ENCODE peak calls at places on chromosomes 3 and 15, in eight cellular contexts. V, J, A, M, Q, R, W and L are unnamed samples.

GRCh38 chr15:89332446-89332845 is 2.2 kb downstream of the POLG start:
- DNase-seq in M (no peak), W (peak), Q (no peak), J (no peak), V (no peak), R (no peak), A (peak), L (peak)

GRCh38 chr3:5051772-5052171 is 70.3 kb upstream of the ARL8B start:
- DNase-seq in R (no peak), J (no peak), Q (no peak), W (peak), M (no peak), V (no peak), A (no peak), L (peak)

GRCh38 chr3:46293991-46294833 is 52.0 kb downstream of the CCR3 start:
- DNase-seq in M (no peak), A (no peak), Q (no peak), W (no peak), R (no peak), J (no peak), V (no peak), L (peak)

GRCh38 chr15:52010633-52011595 is 8.1 kb upstream of the MAPK6 start:
- DNase-seq in Q (no peak), A (no peak), M (no peak), V (no peak), W (peak), R (no peak), J (no peak), L (peak)

GRCh38 chr3:66555214-66555844 is 54.5 kb upstream of the LRIG1 start:
- DNase-seq in Q (no peak), R (no peak), J (no peak), V (no peak), W (no peak), A (no peak), M (no peak), L (no peak)

GRCh38 chr3:123841476-123842238 is 42.5 kb downstream of the MYLK start:
- DNase-seq in J (no peak), W (no peak), M (no peak), R (no peak), A (no peak), V (no peak), Q (no peak), L (no peak)

GRCh38 chr3:41600616-41601015 is 361.3 kb downstream of the ULK4 start:
- DNase-seq in W (no peak), A (no peak), V (no peak), J (no peak), R (no peak), Q (no peak), M (no peak), L (no peak)

GRCh38 chr3:172156309-172156998 is 117.1 kb downstream of the FNDC3B start:
- DNase-seq in V (no peak), A (no peak), R (no peak), W (no peak), M (no peak), J (no peak), Q (no peak), L (no peak)

GRCh38 chr3:33167716-33168339 is 50.8 kb downstream of the SUSD5 start:
- DNase-seq in J (no peak), R (no peak), Q (no peak), W (no peak), A (no peak), M (no peak), V (no peak), L (no peak)

GRCh38 chr3:13480340-13481318 is 523 bp downstream of the HDAC11 start:
- DNase-seq in W (no peak), M (no peak), J (no peak), Q (no peak), V (no peak), A (no peak), R (no peak), L (peak)

GRCh38 chr3:16252243-16252978 is 12.3 kb downstream of the DPH3 start:
- DNase-seq in J (no peak), W (no peak), R (no peak), A (no peak), V (no peak), Q (no peak), M (no peak), L (no peak)

GRCh38 chr3:50608278-50608677 is 3.3 kb downstream of the CISH start:
- DNase-seq in M (no peak), W (no peak), Q (no peak), J (no peak), A (no peak), V (no peak), R (no peak), L (no peak)

GRCh38 chr3:158488670-158489069 is 82.3 kb upstream of the MLF1 start:
- DNase-seq in V (no peak), Q (no peak), W (no peak), R (no peak), M (no peak), J (no peak), A (no peak), L (no peak)

GRCh38 chr15:37880009-37880834 is 54.2 kb upstream of the TMCO5A start:
- DNase-seq in V (no peak), R (no peak), J (no peak), A (peak), Q (no peak), M (peak), W (peak), L (peak)

GRCh38 chr15:39598958-39599845 is 18.3 kb downstream of the THBS1 start:
- DNase-seq in R (no peak), A (no peak), Q (no peak), J (no peak), V (no peak), W (no peak), M (no peak), L (no peak)

GRCh38 chr3:171679011-171679492 is 131.2 kb downstream of the PLD1 start:
- DNase-seq in A (no peak), M (no peak), J (no peak), Q (no peak), V (no peak), W (no peak), R (no peak), L (no peak)

GRCh38 chr3:197505796-197506553 is 49.8 kb downstream of the BDH1 start:
- DNase-seq in W (no peak), V (no peak), A (peak), M (no peak), J (no peak), R (no peak), Q (no peak), L (no peak)

GRCh38 chr3:183845090-183845489 is 19.7 kb upstream of the MAP6D1 start:
- DNase-seq in J (no peak), R (no peak), Q (no peak), A (no peak), W (no peak), V (no peak), M (no peak), L (no peak)

GRCh38 chr15:51234181-51234927 is 104.0 kb downstream of the CYP19A1 start:
- DNase-seq in Q (no peak), R (no peak), A (no peak), J (peak), W (no peak), V (no peak), M (no peak), L (no peak)

GRCh38 chr3:33440328-33440577 is at the start of gene UBP1:
- DNase-seq in A (no peak), Q (no peak), R (peak), J (no peak), V (no peak), M (no peak), W (no peak), L (no peak)

GRCh38 chr3:77462951-77463350 is 423.1 kb downstream of the ROBO2 start:
- DNase-seq in A (no peak), J (no peak), W (no peak), V (no peak), R (no peak), M (no peak), Q (no peak), L (no peak)

GRCh38 chr3:45944830-45945620 is 1.8 kb downstream of the CXCR6 start:
- DNase-seq in Q (no peak), M (no peak), V (no peak), A (no peak), J (no peak), W (no peak), R (no peak), L (no peak)

GRCh38 chr3:61765109-61765876 is 203.9 kb downstream of the PTPRG start:
- DNase-seq in A (no peak), V (no peak), W (no peak), J (no peak), Q (no peak), R (no peak), M (no peak), L (no peak)

GRCh38 chr3:194928183-194928736 is 242.6 kb downstream of the FAM43A start:
- DNase-seq in R (no peak), J (no peak), V (no peak), M (no peak), Q (no peak), A (no peak), W (no peak), L (no peak)

GRCh38 chr3:105448338-105448982 is 81.8 kb downstream of the ALCAM start:
- DNase-seq in V (no peak), W (no peak), R (no peak), Q (no peak), J (no peak), A (peak), M (peak), L (no peak)

GRCh38 chr3:52982839-52983238 is 63.0 kb downstream of the SFMBT1 start:
- DNase-seq in W (no peak), R (no peak), A (no peak), J (no peak), Q (no peak), V (no peak), M (no peak), L (peak)

GRCh38 chr3:169171739-169172138 is 491.8 kb downstream of the MECOM start:
- DNase-seq in M (no peak), V (no peak), Q (no peak), R (no peak), J (no peak), W (no peak), A (no peak), L (no peak)

GRCh38 chr15:63274427-63274826 is 3.0 kb upstream of the APH1B start:
- DNase-seq in W (no peak), A (no peak), R (no peak), J (no peak), V (no peak), Q (no peak), M (no peak), L (peak)

GRCh38 chr3:50336452-50337174 is 4.0 kb downstream of the RASSF1 start:
- DNase-seq in A (no peak), Q (no peak), V (no peak), M (no peak), R (no peak), W (no peak), J (no peak), L (peak)

GRCh38 chr15:100999369-100999768 is 80.2 kb downstream of the LRRK1 start:
- DNase-seq in V (no peak), Q (no peak), M (no peak), J (peak), A (no peak), R (no peak), W (no peak), L (no peak)

GRCh38 chr3:77464106-77464688 is 424.3 kb downstream of the ROBO2 start:
- DNase-seq in J (no peak), V (no peak), Q (no peak), A (no peak), R (no peak), W (no peak), M (no peak), L (no peak)

GRCh38 chr3:30878862-30879261 is 15.6 kb downstream of the GADL1 start:
- DNase-seq in W (no peak), A (no peak), V (no peak), J (no peak), Q (no peak), M (no peak), R (no peak), L (no peak)

GRCh38 chr15:68449389-68449788 is 17.4 kb upstream of the ITGA11 start:
- DNase-seq in Q (no peak), A (no peak), M (no peak), R (no peak), W (no peak), V (no peak), J (peak), L (no peak)

GRCh38 chr3:179653777-179654117 is 907 bp downstream of the USP13 start:
- DNase-seq in R (peak), V (no peak), Q (no peak), M (no peak), J (no peak), A (no peak), W (no peak), L (peak)

GRCh38 chr3:133401374-133402135 is 1.7 kb downstream of the BFSP2 start:
- DNase-seq in R (no peak), M (no peak), W (no peak), A (no peak), J (no peak), Q (no peak), V (no peak), L (no peak)

GRCh38 chr3:58366699-58367098 is 34.0 kb downstream of the PXK start:
- DNase-seq in R (no peak), W (no peak), Q (no peak), M (no peak), J (no peak), V (no peak), A (no peak), L (no peak)

DNA sequence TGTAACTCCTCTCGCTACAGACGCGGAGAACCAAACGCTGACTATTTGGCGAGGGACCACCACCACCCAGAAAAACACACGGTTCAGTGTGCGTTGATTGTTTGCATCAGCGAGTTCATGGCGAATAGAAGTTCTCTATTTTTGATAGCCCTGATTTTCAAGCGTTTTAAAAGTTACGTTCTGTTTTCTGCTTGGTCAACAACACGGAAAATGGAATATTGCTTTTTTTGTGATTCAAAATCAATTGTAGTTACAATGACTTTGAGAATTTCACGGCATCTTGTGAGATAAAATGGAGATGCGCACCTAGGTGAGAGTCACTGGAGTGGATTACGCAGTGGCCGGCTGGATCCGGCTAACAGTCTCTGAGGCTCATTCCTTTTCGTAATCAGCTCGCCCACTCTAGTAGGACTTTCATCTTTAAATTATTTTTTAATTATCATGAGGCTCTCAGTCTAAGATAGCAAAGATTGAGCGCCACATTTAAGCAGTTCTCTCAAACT is 54.8 kb downstream of the CCDC54 start:
- DNase-seq in A (no peak), R (no peak), J (no peak), Q (no peak), M (no peak), V (no peak), W (peak), L (peak)
- TF ChIP-seq CTCF in A (no peak), R (no peak), J (no peak), Q (no peak), M (no peak), V (no peak), W (no peak), L (no peak)

DNA sequence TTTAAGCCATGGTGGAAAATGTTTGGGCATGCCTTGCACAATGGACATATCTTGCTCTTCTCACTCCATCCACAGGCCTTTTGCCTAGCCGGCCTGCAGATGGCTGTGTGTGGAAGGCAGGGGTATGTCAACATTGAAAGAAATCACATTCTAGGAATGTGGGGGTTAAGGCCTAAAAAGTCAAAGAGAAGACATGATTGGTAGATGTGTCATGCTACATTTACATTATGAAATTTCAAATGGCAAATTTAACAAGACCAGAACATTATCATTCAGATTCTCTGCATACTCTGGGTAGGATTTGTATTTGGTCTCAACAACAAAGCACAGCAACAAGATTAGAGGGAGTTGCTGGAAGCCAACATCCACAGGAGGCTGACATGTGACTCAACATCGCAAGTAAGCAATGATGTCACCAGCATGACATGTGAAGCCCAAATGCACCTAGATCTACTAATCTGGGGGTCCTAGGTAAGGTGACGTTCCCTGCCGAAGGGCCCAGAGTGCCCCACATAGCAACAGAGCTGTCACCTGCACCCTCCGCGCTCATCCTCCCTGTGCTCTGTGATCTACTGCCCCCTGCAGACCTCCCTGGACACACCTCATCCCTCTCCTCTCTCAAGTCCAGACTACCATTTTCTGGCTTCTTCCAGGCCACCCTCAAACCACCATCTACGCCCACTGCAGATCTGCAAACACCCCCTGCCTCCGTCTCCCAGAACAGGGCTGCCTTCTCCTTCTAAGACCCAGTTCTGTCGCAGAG is 39.4 kb downstream of the CLDN18 start:
- DNase-seq in W (no peak), Q (no peak), R (no peak), J (no peak), V (no peak), M (no peak), A (no peak), L (no peak)
- TF ChIP-seq CTCF in W (no peak), Q (no peak), R (no peak), J (no peak), V (no peak), M (no peak), A (no peak), L (no peak)

DNA sequence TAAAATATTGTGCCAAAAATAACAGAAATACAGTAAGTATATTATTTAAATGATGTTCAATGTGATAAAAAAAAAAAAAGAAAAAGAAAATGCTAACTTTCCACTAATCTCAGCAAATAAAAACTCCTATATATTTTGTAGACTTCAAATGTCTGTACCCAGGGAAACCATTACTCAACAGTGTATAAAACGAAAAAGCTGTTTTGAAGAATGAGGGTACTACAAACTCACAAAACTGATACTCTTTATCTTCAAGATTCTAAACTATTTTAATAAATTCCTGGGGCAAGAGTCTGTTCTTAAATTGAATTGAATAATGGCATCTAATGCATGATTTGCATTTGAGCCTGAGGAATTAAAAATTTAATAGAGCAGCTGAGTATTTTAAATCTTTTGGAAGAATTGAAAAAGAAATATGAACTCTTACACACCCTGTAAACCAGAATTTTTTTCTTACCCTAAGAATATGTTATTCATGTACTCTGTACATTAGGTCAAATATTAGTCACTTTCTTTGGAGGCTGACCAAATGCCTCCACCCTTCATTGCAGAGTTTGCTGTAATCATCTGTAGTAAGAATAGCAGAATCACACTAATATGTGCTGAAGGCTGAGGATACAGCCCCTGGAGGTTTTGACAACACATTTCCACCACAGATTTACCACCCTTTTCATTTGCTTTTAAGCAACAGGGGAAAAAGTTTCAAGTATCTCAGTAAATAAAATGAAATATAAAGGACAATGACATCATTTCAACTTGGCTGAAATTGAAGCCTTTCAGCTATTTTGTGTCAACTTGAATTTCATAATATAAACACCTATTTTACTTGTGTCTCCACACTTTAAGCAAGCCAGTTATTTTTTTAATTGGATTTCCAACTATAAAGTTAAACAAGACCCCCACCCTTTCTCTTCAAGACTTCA is 79.7 kb downstream of the FBN1 start:
- DNase-seq in M (no peak), J (no peak), R (no peak), V (no peak), W (no peak), Q (peak), A (no peak), L (no peak)
- TF ChIP-seq CTCF in M (no peak), J (no peak), R (no peak), V (no peak), W (no peak), Q (no peak), A (no peak), L (no peak)

DNA sequence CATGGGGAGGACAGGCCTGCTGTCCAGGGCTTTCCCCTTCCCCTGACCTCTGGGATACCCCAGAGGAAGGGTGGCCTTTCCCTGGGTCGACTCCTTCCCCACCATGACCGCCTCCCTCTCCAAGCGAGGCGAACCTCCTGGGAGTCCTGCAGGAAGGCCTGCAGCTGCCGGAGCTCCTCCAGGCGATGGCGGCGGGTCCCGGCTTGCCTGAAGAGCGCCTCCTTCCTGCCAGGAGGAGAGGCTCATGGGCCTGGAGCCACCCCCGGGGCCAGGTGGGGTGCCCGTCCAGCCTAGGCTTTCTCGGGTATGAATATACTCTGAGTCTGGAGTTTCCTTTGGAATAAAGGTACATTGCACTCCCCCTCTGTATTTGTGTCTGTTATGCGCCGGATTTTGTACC is 20.1 kb downstream of the PLA2G4B start:
- DNase-seq in A (no peak), J (no peak), Q (no peak), R (no peak), V (no peak), M (no peak), W (no peak), L (no peak)
- TF ChIP-seq CTCF in A (no peak), J (no peak), Q (no peak), R (no peak), V (no peak), M (no peak), W (no peak), L (no peak)

GRCh38 chr3:186760141-186760813 is 23.1 kb upstream of the EIF4A2 start:
- DNase-seq in A (no peak), J (no peak), V (no peak), R (no peak), M (no peak), Q (peak), W (no peak), L (no peak)
- TF ChIP-seq CTCF in A (no peak), J (no peak), V (no peak), R (no peak), M (no peak), Q (no peak), W (no peak), L (no peak)